ENCODE peak calls at places on chromosomes 7 and 10, in six cellular contexts. H is GM23338; T is stimulated activated CD4-positive, alpha-beta T cell treated with anti-CD3 and anti-CD28 coated beads, Interleukin-2, amount 100 ng/mL, for 48 hours; S is activated effector memory CD4-positive, alpha-beta T cell treated with anti-CD3 and anti-CD28 coated beads, Interleukin-2, amount 50 U/mL, for 16 hours; Y is M059J; L is activated CD4-positive, alpha-beta T cell treated with anti-CD3 and anti-CD28 coated beads, Interleukin-2, amount 10 ng/mL, durations not matched to agents 7 days and 5 days. M is an unnamed sample.

GRCh38 chr7:128826512-128826911 is 3.7 kb upstream of the FLNC start:
- DNase-seq in Y (no peak), T (no peak), H (no peak), L (no peak), S (no peak), M (no peak)

GRCh38 chr7:90621130-90621891 is 25.2 kb downstream of the CDK14 start:
- DNase-seq in Y (no peak), S (no peak), T (no peak), L (no peak), H (no peak), M (peak; percentile 29)

GRCh38 chr7:1595027-1595426 is 25.2 kb upstream of the PSMG3 start:
- DNase-seq in Y (no peak), H (no peak), L (no peak), S (no peak), T (no peak), M (no peak)

GRCh38 chr7:73742753-73743641 is 4.4 kb upstream of the ABHD11 start:
- DNase-seq in S (no peak), Y (peak; percentile 70), T (no peak), L (no peak), H (peak; percentile 98), M (no peak)

GRCh38 chr7:84705701-84706100 is 481.2 kb downstream of the SEMA3D start:
- DNase-seq in H (no peak), T (no peak), L (no peak), S (no peak), Y (peak; percentile 71), M (no peak)

GRCh38 chr7:96996937-96997511 is 8.3 kb upstream of the DLX6 start:
- DNase-seq in S (no peak), L (no peak), Y (no peak), T (no peak), H (no peak), M (no peak)

GRCh38 chr10:52951819-52952218 is 179.2 kb upstream of the MBL2 start:
- DNase-seq in H (peak; percentile 91), S (no peak), Y (peak; percentile 1), T (no peak), L (no peak), M (peak; percentile 13)

GRCh38 chr10:103852189-103852711 is 3.1 kb downstream of the SH3PXD2A start:
- DNase-seq in T (no peak), L (no peak), Y (peak; percentile 62), H (no peak), S (peak; percentile 60), M (peak; percentile 22)

GRCh38 chr10:44925224-44925623 is 14.1 kb downstream of the TMEM72 start:
- DNase-seq in L (no peak), Y (peak; percentile 33), H (peak; percentile 89), T (no peak), S (no peak), M (no peak)

GRCh38 chr7:148334959-148335577 is 255.5 kb upstream of the C7orf33 start:
- DNase-seq in Y (peak; percentile 37), T (no peak), H (no peak), L (no peak), S (no peak), M (no peak)

GRCh38 chr7:7051221-7051877 is 131.0 kb upstream of the C1GALT1 start:
- DNase-seq in H (no peak), T (no peak), L (no peak), Y (no peak), S (no peak), M (peak; percentile 64)

GRCh38 chr7:98086231-98086855 is 20.3 kb upstream of the LMTK2 start:
- DNase-seq in S (no peak), H (no peak), T (no peak), L (no peak), Y (peak; percentile 36), M (no peak)

GRCh38 chr7:54712777-54713176 is 46.2 kb downstream of the SEC61G start:
- DNase-seq in H (no peak), S (no peak), Y (no peak), L (no peak), T (no peak), M (peak; percentile 35)

GRCh38 chr7:111076205-111076604 is 14.7 kb upstream of the LRRN3 start:
- DNase-seq in H (no peak), T (no peak), Y (peak; percentile 79), S (no peak), L (no peak), M (no peak)

M was measured in HL-60.